ENCODE peak calls at places on chromosomes 7 and 10, in four cellular contexts. H is Ammon's horn; V is CD4-positive, alpha-beta T cell; Q is PC-3. X is an unnamed sample.

GRCh38 chr7:80942261-80943041 is 23.6 kb upstream of the SEMA3C start:
- DNase-seq in H (no peak), V (no peak), Q (peak), X (peak)

GRCh38 chr10:110387983-110388681 is 83.4 kb upstream of the SMNDC1 start:
- DNase-seq in H (no peak), Q (no peak), V (no peak), X (no peak)

GRCh38 chr7:129835436-129836020 is 117.2 kb downstream of the UBE2H start:
- DNase-seq in Q (no peak), V (no peak), H (no peak), X (no peak)

GRCh38 chr10:32038777-32039176 is 17.4 kb downstream of the KIF5B start:
- DNase-seq in H (no peak), Q (no peak), V (no peak), X (no peak)

GRCh38 chr10:29849434-29849833 is 210.0 kb downstream of the JCAD start:
- DNase-seq in H (no peak), Q (peak), V (no peak), X (no peak)

GRCh38 chr7:28155019-28155660 is 25.5 kb downstream of the JAZF1 start:
- DNase-seq in H (peak), V (no peak), Q (peak), X (no peak)

GRCh38 chr7:104978460-104978859 is 35.5 kb upstream of the KMT2E start:
- DNase-seq in Q (no peak), V (no peak), H (peak), X (no peak)

GRCh38 chr7:8109196-8110022 is 140.8 kb downstream of the GLCCI1 start:
- DNase-seq in Q (peak), V (no peak), H (no peak), X (peak)

GRCh38 chr7:128120116-128120515 is 88.9 kb upstream of the LRRC4 start:
- DNase-seq in Q (no peak), H (no peak), V (no peak), X (no peak)

GRCh38 chr10:99880071-99880835 is 97.8 kb downstream of the ABCC2 start:
- DNase-seq in H (peak), V (no peak), Q (no peak), X (no peak)

GRCh38 chr10:103021150-103021896 is 103.2 kb downstream of the CNNM2 start:
- DNase-seq in H (no peak), Q (no peak), V (no peak), X (no peak)

GRCh38 chr7:665251-665650 is 61.2 kb upstream of the DNAAF5 start:
- DNase-seq in H (no peak), V (no peak), Q (no peak), X (no peak)

GRCh38 chr10:97713828-97714400 is 384 bp downstream of the MARVELD1 start:
- DNase-seq in H (peak), V (peak), Q (peak), X (peak)

GRCh38 chr7:122637799-122638198 is 61.1 kb downstream of the RNF133 start:
- DNase-seq in H (no peak), Q (no peak), V (no peak), X (no peak)

GRCh38 chr7:101507327-101507726 is 121.8 kb downstream of the MYL10 start:
- DNase-seq in V (no peak), Q (no peak), H (no peak), X (no peak)

GRCh38 chr10:103915794-103916193 is 2.2 kb downstream of the STN1 start:
- DNase-seq in Q (peak), H (no peak), V (no peak), X (no peak)

GRCh38 chr10:63375458-63375857 is 90.3 kb downstream of the JMJD1C start:
- DNase-seq in H (no peak), V (no peak), Q (no peak), X (no peak)

GRCh38 chr7:108813247-108814014 is 243.8 kb downstream of the DNAJB9 start:
- DNase-seq in H (no peak), Q (no peak), V (no peak), X (no peak)

GRCh38 chr7:151056286-151057037 is 1.2 kb downstream of the CDK5 start:
- DNase-seq in Q (peak), H (no peak), V (no peak), X (peak)

GRCh38 chr7:114081606-114082425 is 163.0 kb upstream of the PPP1R3A start:
- DNase-seq in V (no peak), Q (peak), H (peak), X (peak)

GRCh38 chr10:121608669-121609190 is 10.5 kb upstream of the FGFR2 start:
- DNase-seq in V (no peak), Q (peak), H (peak), X (peak)

GRCh38 chr10:5291501-5292195 is 73.1 kb upstream of the UCN3 start:
- DNase-seq in Q (peak), V (peak), H (no peak), X (peak)

GRCh38 chr10:120278069-120278468 is 179.0 kb upstream of the PLPP4 start:
- DNase-seq in Q (no peak), H (no peak), V (no peak), X (no peak)

GRCh38 chr7:16850772-16851466 is 30.9 kb downstream of the AGR3 start:
- DNase-seq in H (peak), V (no peak), Q (no peak), X (no peak)

GRCh38 chr10:119293368-119293767 is 86.0 kb downstream of the GRK5 start:
- DNase-seq in Q (no peak), V (no peak), H (no peak), X (no peak)

GRCh38 chr10:14586901-14587300 is 187.8 kb downstream of the FAM107B start:
- DNase-seq in Q (no peak), V (peak), H (no peak), X (peak)

GRCh38 chr7:42233166-42233565 is 3.8 kb downstream of the GLI3 start:
- DNase-seq in V (no peak), H (no peak), Q (peak), X (peak)

GRCh38 chr10:15223174-15223573 is 54.7 kb upstream of the NMT2 start:
- DNase-seq in H (peak), Q (peak), V (no peak), X (no peak)

X was measured in mammary epithelial cell.